ENCODE peak calls at places on chromosomes 12 and 14, in eight cellular contexts. K is AG04450; T is CD4-positive, CD25-positive, alpha-beta regulatory T cell; F is SJSA1; Y is SK-N-SH; D is gastrocnemius medialis; G is fibroblast of lung; B is uterus. W is an unnamed sample. For H3K27me3, the result is how much of the 10 kb centered on the place peaks cover.

GRCh38 chr14:22685467-22685866 is 41.3 kb upstream of the OR6J1 start:
- DNase-seq in K (no peak), T (no peak), F (no peak), Y (no peak), D (no peak), G (no peak), B (no peak), W (no peak)

GRCh38 chr12:21695896-21696295 is 38.3 kb upstream of the LDHB start:
- DNase-seq in K (no peak), T (no peak), F (no peak), Y (no peak), D (no peak), G (no peak), B (no peak), W (no peak)

GRCh38 chr12:52434760-52435530 is 774 bp upstream of the KRT75 start:
- DNase-seq in K (no peak), T (no peak), F (no peak), Y (no peak), D (no peak), G (no peak), B (no peak), W (no peak)

GRCh38 chr12:109064143-109064542 is 11.8 kb downstream of the USP30 start:
- DNase-seq in K (no peak), T (no peak), F (no peak), Y (no peak), D (no peak), G (no peak), B (no peak), W (no peak)

GRCh38 chr12:17326649-17327048 is 720.7 kb upstream of the LMO3 start:
- DNase-seq in K (no peak), T (no peak), F (no peak), Y (no peak), D (no peak), G (no peak), B (no peak), W (no peak)

GRCh38 chr12:110860833-110861291 is 14.1 kb downstream of the CCDC63 start:
- DNase-seq in K (no peak), T (no peak), F (no peak), Y (no peak), D (no peak), G (no peak), B (peak), W (no peak)

GRCh38 chr12:50613463-50613862 is 108.7 kb downstream of the DIP2B start:
- DNase-seq in K (no peak), T (no peak), F (no peak), Y (no peak), D (no peak), G (no peak), B (no peak), W (no peak)

GRCh38 chr14:22656945-22657711 is 13.0 kb upstream of the OR6J1 start:
- DNase-seq in K (no peak), T (no peak), F (no peak), Y (no peak), D (no peak), G (no peak), B (no peak), W (no peak)

GRCh38 chr12:105622220-105622619 is 291.7 kb downstream of the C12orf75 start:
- DNase-seq in K (no peak), T (no peak), F (no peak), Y (no peak), D (no peak), G (no peak), B (no peak), W (no peak)

GRCh38 chr12:109981311-109981710 is 14.9 kb downstream of the GIT2 start:
- DNase-seq in K (no peak), T (no peak), F (no peak), Y (no peak), D (no peak), G (no peak), B (no peak), W (no peak)

GRCh38 chr12:124695861-124696260 is 128.4 kb upstream of the NCOR2 start:
- DNase-seq in K (no peak), T (no peak), F (peak), Y (no peak), D (no peak), G (no peak), B (no peak), W (no peak)

GRCh38 chr14:100419856-100420255 is 96.7 kb downstream of the SLC25A47 start:
- DNase-seq in K (no peak), T (no peak), F (no peak), Y (peak), D (no peak), G (no peak), B (no peak), W (no peak)

GRCh38 chr12:110906516-110906915 is 13.9 kb downstream of the MYL2 start:
- DNase-seq in K (no peak), T (no peak), F (no peak), Y (no peak), D (no peak), G (no peak), B (no peak), W (no peak)

GRCh38 chr12:26768611-26769603 is 64.1 kb downstream of the ITPR2 start:
- DNase-seq in K (no peak), T (no peak), F (no peak), Y (no peak), D (no peak), G (no peak), B (no peak), W (no peak)

GRCh38 chr12:92470608-92471021 is 232.2 kb upstream of the PLEKHG7 start:
- DNase-seq in K (no peak), T (no peak), F (no peak), Y (no peak), D (no peak), G (no peak), B (no peak), W (no peak)

DNA sequence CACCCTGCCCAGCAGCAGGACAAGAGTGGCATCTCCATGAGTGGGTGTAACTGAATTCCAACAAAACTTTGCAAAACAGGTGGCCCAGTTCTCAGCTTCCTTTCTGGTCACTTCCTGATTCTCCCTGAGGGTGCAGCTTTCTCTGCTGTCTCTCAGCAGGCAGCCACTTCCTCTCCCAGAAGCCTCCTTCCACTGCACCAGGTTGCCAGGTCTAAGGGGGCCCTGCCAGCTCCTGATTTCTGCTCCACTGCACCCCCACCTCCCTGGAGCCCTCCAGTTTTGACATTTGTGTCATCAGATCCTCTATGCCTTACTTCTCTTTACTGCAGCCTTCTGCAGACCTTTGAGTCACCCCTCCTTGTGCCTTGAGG is 341.0 kb upstream of the FKBP4 start:
- DNase-seq in K (no peak), T (no peak), F (no peak), Y (no peak), D (no peak), G (no peak), B (no peak), W (no peak)
- H3K27me3 ChIP-seq in K (under half), T (under half), F (under half), Y (under half), D (under half), G (under half), B (under half), W (under half)

DNA sequence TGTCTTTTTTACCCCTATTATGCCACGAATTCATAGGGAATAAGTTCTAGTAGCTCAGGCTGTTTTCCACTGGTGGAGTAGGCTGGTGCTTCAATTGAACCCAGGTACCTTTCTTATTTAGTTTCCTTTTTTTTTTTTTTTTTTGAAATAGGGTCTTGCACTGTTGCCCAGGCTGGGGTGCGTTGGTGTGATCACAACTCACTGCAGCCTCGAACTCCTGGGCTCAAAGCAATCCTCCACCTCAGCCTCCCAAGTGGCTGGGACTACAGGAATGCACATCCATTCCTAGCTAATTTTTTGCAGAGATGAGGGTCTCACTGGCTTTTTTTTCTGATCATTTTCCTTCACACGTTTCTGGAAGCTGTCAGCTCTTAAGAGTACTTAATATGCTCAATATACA is 2.7 kb downstream of the CREBL2 start:
- DNase-seq in K (no peak), T (no peak), F (no peak), Y (no peak), D (no peak), G (no peak), B (no peak), W (no peak)
- H3K27ac ChIP-seq in K (no peak), T (peak), F (no peak), Y (no peak), D (no peak), G (no peak), B (no peak), W (no peak)

GRCh38 chr14:74411671-74412070 is 14.3 kb downstream of the SYNDIG1L start:
- DNase-seq in K (no peak), T (no peak), F (no peak), Y (no peak), D (no peak), G (no peak), B (no peak), W (no peak)

GRCh38 chr14:74407801-74408154 is 18.2 kb downstream of the SYNDIG1L start:
- DNase-seq in K (no peak), T (no peak), F (no peak), Y (no peak), D (no peak), G (no peak), B (no peak), W (no peak)

GRCh38 chr14:74407021-74407800 is 18.8 kb downstream of the SYNDIG1L start:
- DNase-seq in K (no peak), T (no peak), F (no peak), Y (no peak), D (no peak), G (no peak), B (no peak), W (no peak)

GRCh38 chr14:74408870-74409269 is 17.1 kb downstream of the SYNDIG1L start:
- DNase-seq in K (no peak), T (no peak), F (no peak), Y (no peak), D (no peak), G (no peak), B (no peak), W (no peak)

DNA sequence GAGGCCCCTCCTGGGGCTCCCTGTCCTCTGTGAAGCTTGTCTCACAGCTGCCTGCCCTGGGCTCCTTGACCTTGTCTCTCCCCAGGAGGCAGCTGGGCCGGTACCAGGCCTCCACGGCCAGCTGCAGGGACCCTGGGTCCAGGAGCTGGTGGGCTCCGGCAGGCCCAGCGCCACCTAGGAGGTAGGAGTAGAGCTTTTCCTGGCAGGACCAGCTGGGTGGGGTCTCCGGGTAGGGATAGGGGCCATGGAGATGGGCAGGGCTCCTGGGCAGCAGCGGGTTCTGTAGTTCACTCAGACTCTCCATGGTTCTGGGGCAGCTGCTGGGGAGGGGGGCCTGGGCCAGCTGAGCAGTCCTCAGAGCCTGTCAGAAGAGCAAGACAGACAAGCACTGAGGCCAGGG is 16.6 kb downstream of the SYNDIG1L start:
- DNase-seq in K (no peak), T (no peak), F (no peak), Y (no peak), D (no peak), G (no peak), B (no peak), W (no peak)
- H3K27me3 ChIP-seq in K (under half), T (under half), F (under half), Y (under half), D (under half), G (under half), B (under half), W (under half)

DNA sequence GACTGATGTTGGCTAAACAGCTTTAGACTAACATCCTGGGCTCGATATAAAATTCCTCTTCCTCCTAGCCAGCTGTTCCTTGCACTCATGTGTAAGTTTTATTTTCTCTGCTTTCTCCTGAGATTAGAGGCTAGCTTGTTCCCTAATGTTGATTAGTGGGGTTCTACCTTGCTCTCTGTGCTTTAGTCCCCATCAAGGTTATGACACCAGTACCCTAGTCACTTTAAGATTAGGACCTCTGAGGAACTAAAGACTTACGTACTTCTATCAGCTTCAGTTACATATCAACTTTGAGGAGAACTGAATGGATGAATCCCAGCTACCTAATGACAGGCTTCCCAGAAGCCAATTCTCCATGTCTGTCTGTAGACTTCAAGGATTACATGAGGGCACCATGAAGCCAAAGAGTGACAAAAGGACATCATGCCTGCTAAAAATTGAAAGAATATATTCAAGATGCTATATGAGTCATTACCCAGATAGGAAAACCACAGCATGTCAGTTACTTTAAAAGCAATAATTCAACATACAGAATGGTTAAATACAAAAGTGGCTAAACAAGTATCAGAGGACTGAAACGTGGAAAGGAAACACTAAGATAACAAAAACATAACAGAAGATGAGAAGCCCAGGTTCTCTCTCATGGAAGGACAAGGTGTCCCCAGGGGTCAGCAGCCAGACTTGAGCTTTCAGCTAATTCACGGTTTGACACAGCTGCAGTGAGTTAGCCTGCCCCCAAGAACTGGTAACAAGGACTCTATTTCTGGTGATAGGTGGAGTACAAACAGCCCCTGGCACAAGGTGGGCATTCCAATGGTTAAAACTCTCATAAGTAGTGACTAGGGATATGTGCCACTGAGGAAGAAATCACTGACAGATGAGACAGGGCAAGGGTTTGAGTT is 20.4 kb downstream of the ADAM20 start:
- DNase-seq in K (no peak), T (no peak), F (no peak), Y (no peak), D (no peak), G (no peak), B (no peak), W (no peak)
- H3K27ac ChIP-seq in K (no peak), T (no peak), F (no peak), Y (no peak), D (no peak), G (no peak), B (no peak), W (no peak)

GRCh38 chr14:99122521-99123125 is 149.4 kb downstream of the BCL11B start:
- DNase-seq in K (no peak), T (no peak), F (peak), Y (no peak), D (no peak), G (no peak), B (no peak), W (no peak)
- H3K27me3 ChIP-seq in K (under half), T (under half), F (under half), Y (half or more), D (under half), G (under half), B (under half), W (under half)

GRCh38 chr12:116121453-116121871 is 156.0 kb downstream of the MED13L start:
- DNase-seq in K (no peak), T (no peak), F (no peak), Y (no peak), D (no peak), G (peak), B (no peak), W (no peak)
- H3K27ac ChIP-seq in K (no peak), T (no peak), F (peak), Y (peak), D (peak), G (no peak), B (no peak), W (no peak)

GRCh38 chr14:69570836-69571330 is 3.8 kb downstream of the CCDC177 start:
- DNase-seq in K (no peak), T (no peak), F (no peak), Y (no peak), D (no peak), G (no peak), B (no peak), W (no peak)

GRCh38 chr14:69567563-69567962 is 7.1 kb downstream of the CCDC177 start:
- DNase-seq in K (no peak), T (no peak), F (no peak), Y (no peak), D (no peak), G (no peak), B (no peak), W (no peak)

GRCh38 chr14:69571449-69571878 is 3.2 kb downstream of the CCDC177 start:
- DNase-seq in K (no peak), T (no peak), F (no peak), Y (no peak), D (no peak), G (no peak), B (no peak), W (no peak)

GRCh38 chr14:69571879-69572633 is 2.6 kb downstream of the CCDC177 start:
- DNase-seq in K (no peak), T (no peak), F (no peak), Y (peak), D (no peak), G (peak), B (no peak), W (no peak)

GRCh38 chr14:69569859-69570258 is 4.8 kb downstream of the CCDC177 start:
- DNase-seq in K (no peak), T (no peak), F (no peak), Y (no peak), D (no peak), G (no peak), B (no peak), W (no peak)
- H3K27me3 ChIP-seq in K (half or more), T (under half), F (half or more), Y (under half), D (half or more), G (under half), B (under half), W (under half)

DNA sequence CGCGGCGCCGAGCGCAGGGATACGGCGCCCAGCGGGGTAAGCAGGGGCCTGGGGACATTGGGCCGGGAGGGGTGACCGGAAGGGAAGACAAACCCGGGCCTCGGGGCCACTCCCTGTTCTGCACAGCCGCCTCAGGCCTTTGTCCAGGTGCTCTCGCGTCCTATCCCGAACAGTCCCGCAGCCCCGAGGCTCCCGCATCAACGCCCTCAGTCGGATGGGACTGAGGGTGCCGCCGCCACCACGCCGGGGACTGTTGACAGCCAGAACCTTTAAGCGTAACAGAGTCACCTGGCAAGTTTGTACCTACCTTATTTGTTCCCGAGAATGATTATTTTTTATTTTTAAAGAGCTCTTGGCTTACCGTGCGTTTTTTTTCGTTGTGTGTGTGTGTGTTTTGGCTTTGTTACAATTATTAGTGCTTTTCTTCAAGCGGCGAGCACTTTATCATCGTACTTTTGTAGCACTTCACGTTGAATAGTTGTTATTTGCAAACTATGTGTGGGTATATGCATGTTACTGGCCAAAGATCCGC is 395 bp downstream of the COA8 start:
- DNase-seq in K (no peak), T (no peak), F (no peak), Y (no peak), D (peak), G (no peak), B (peak), W (no peak)
- H3K27ac ChIP-seq in K (peak), T (peak), F (peak), Y (peak), D (peak), G (peak), B (peak), W (peak)

GRCh38 chr12:132386926-132387497 is 57.6 kb upstream of the GALNT9 start:
- DNase-seq in K (no peak), T (no peak), F (no peak), Y (no peak), D (no peak), G (no peak), B (no peak), W (no peak)
- H3K27me3 ChIP-seq in K (under half), T (under half), F (under half), Y (half or more), D (under half), G (under half), B (under half), W (under half)